ENCODE peak calls at places on chromosomes 3 and 15, in six cellular contexts. I, C, F, G, N and A are unnamed samples.
A peak's percentile ranks its signal among the peaks of the same experiment; 100 is the strongest.

GRCh38 chr3:142888099-142888483 is 792 bp downstream of the PCOLCE2 start:
- DNase-seq in C (no peak), I (no peak), N (no peak), F (peak; percentile 88), G (peak; percentile 66), A (no peak)

GRCh38 chr3:71973337-71974030 is 188.5 kb upstream of the PROK2 start:
- DNase-seq in C (no peak), F (no peak), N (no peak), G (no peak), I (no peak), A (no peak)

GRCh38 chr15:61091229-61091628 is 137.9 kb downstream of the RORA start:
- DNase-seq in I (no peak), C (no peak), F (no peak), G (peak; percentile 12), N (no peak), A (no peak)

GRCh38 chr3:178155521-178155920 is 380.7 kb upstream of the KCNMB2 start:
- DNase-seq in G (no peak), C (no peak), N (no peak), F (peak; percentile 8), I (no peak), A (no peak)

GRCh38 chr15:41013698-41014414 is 60.6 kb downstream of the CHAC1 start:
- DNase-seq in I (no peak), G (no peak), C (no peak), F (no peak), N (no peak), A (peak; percentile 78)

GRCh38 chr15:65901836-65902235 is 32.5 kb downstream of the RAB11A start:
- DNase-seq in G (no peak), N (no peak), C (no peak), F (no peak), I (no peak), A (no peak)

GRCh38 chr15:29712149-29712885 is 110.0 kb downstream of the TJP1 start:
- DNase-seq in F (no peak), G (no peak), C (no peak), I (no peak), N (no peak), A (no peak)

GRCh38 chr15:62588930-62589655 is 424.0 kb upstream of the C2CD4B start:
- DNase-seq in C (no peak), N (no peak), F (no peak), G (peak; percentile 59), I (no peak), A (no peak)

GRCh38 chr15:40469776-40470390 is 901 bp upstream of the CHST14 start:
- DNase-seq in C (no peak), F (no peak), I (no peak), N (no peak), G (no peak), A (no peak)

GRCh38 chr3:119700269-119700919 is 2.4 kb upstream of the CFAP91 start:
- DNase-seq in C (no peak), G (peak; percentile 22), N (peak; percentile 22), I (no peak), F (no peak), A (no peak)

GRCh38 chr3:32500880-32501784 is 1.5 kb downstream of the CMTM6 start:
- DNase-seq in G (no peak), N (no peak), F (peak; percentile 36), C (no peak), I (no peak), A (no peak)

GRCh38 chr3:13140596-13140995 is 67.4 kb upstream of the IQSEC1 start:
- DNase-seq in G (no peak), I (no peak), C (no peak), N (no peak), F (no peak), A (no peak)